ENCODE peak calls at places on chromosomes 11 and 22, in ten cellular contexts. L, A, G, R, I, C, V, K, E and N are unnamed samples.

GRCh38 chr11:77882396-77882795 is 61.5 kb downstream of the AAMDC start:
- DNase-seq in G (no peak), C (no peak), E (no peak), L (no peak), R (no peak), A (no peak), V (no peak), I (no peak), K (no peak), N (no peak)

GRCh38 chr11:17352925-17353227 is 1.3 kb downstream of the NCR3LG1 start:
- DNase-seq in K (no peak), G (peak), A (peak), L (peak), V (peak), R (peak), I (no peak), C (peak), E (no peak), N (no peak)

GRCh38 chr22:30015846-30016245 is 64.4 kb upstream of the HORMAD2 start:
- DNase-seq in C (no peak), G (no peak), R (no peak), A (no peak), V (no peak), L (peak), K (peak), I (peak), E (no peak), N (peak)

GRCh38 chr22:30277547-30278344 is 11.1 kb upstream of the OSM start:
- DNase-seq in L (peak), R (no peak), I (no peak), A (no peak), G (no peak), V (no peak), E (no peak), C (no peak), K (no peak), N (peak)

GRCh38 chr11:119107538-119108150 is 500 bp downstream of the C2CD2L start:
- DNase-seq in E (no peak), K (no peak), V (no peak), G (no peak), A (no peak), C (peak), L (no peak), I (no peak), R (no peak), N (no peak)

GRCh38 chr11:12164061-12165014 is 53.9 kb downstream of the MICAL2 start:
- DNase-seq in K (peak), E (no peak), I (no peak), V (no peak), C (peak), A (no peak), R (peak), G (no peak), L (peak), N (peak)

GRCh38 chr11:130650456-130651068 is 202.1 kb downstream of the ADAMTS15 start:
- DNase-seq in E (no peak), V (no peak), I (no peak), C (no peak), A (no peak), K (no peak), L (no peak), R (no peak), G (no peak), N (no peak)

GRCh38 chr11:65651589-65652510 is 10.9 kb downstream of the RELA start:
- DNase-seq in I (no peak), L (peak), V (no peak), A (no peak), E (no peak), C (peak), R (no peak), G (no peak), K (no peak), N (no peak)

GRCh38 chr22:29079218-29079901 is 6.5 kb downstream of the KREMEN1 start:
- DNase-seq in V (no peak), L (no peak), G (no peak), C (no peak), A (no peak), K (no peak), I (no peak), E (no peak), R (no peak), N (no peak)

GRCh38 chr11:45777127-45777969 is 27.6 kb upstream of the SLC35C1 start:
- DNase-seq in R (no peak), K (no peak), G (no peak), L (peak), C (no peak), A (no peak), E (no peak), I (no peak), V (no peak), N (no peak)

DNA sequence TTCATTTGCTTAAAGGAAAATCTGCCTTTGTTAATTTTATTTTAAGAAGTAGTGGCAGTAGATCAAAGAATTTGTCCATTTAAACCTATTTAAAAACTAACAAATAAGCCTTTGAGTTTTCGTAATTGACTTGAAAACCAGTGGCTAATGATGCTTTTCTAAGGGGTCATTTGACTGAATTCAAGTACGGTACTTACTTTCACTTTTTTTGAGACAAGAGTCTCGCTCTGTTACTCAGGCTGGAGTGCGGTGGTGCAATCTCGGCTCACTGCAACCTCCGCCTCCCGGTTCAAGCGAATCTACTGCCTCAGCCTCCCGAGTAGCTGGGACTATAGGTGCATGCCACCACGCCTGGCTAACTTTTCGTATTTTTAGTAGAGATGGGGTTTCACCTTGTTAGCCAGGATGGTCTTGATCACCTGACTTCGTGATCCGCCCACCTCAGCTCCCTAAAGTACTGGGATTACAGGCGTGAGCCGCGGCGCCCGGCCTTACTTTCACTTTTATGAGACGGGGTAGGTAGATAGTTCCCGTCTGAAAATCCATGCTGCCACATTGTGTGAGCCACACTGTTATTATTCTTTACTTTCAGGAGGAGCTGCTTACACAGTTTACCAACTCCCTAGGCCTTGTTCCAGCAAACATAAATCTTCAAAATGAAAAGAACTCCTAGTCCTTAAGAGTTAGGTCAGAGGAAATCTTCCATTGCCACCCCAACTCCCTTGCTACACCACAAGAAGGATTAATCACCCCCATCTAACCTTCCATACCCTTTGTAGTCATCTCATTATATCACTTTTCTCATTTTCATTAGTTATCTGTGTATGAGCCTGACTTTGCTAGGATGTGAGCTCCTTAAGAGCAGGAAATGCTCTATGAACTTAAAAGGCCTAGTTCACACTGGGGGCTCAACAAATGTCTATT is 926.6 kb upstream of the CCDC90B start:
- DNase-seq in I (no peak), K (no peak), A (no peak), L (no peak), V (no peak), C (no peak), E (no peak), G (no peak), R (no peak), N (no peak)
- H3K4me3 ChIP-seq in I (no peak), K (no peak), A (no peak), L (no peak), V (no peak), C (no peak), E (no peak), G (no peak), R (no peak), N (no peak)

GRCh38 chr11:59207988-59208432 is 4.7 kb downstream of the MPEG1 start:
- DNase-seq in V (peak), I (peak), A (no peak), R (peak), C (peak), G (no peak), E (no peak), K (peak), L (peak), N (peak)
- H3K4me3 ChIP-seq in V (peak), I (no peak), A (no peak), R (no peak), C (no peak), G (no peak), E (no peak), K (no peak), L (no peak), N (no peak)

GRCh38 chr11:121928597-121929580 is 187.1 kb downstream of the BLID start:
- DNase-seq in E (no peak), R (no peak), V (no peak), I (no peak), L (no peak), A (no peak), C (peak), G (no peak), K (no peak), N (no peak)
- H3K4me3 ChIP-seq in E (no peak), R (no peak), V (peak), I (no peak), L (peak), A (no peak), C (peak), G (no peak), K (no peak), N (peak)

GRCh38 chr11:2701230-2701629 is 1.4 kb upstream of the KCNQ1OT1 start:
- DNase-seq in L (no peak), G (peak), R (no peak), I (no peak), E (no peak), K (no peak), C (no peak), A (peak), V (no peak), N (no peak)
- H3K4me3 ChIP-seq in L (no peak), G (no peak), R (no peak), I (no peak), E (no peak), K (no peak), C (no peak), A (no peak), V (no peak), N (no peak)